ENCODE peak calls at places on chromosomes 11 and 22, in four cellular contexts. E, B, P and N are unnamed samples.

GRCh38 chr11:61961570-61962212 is 5.7 kb downstream of the FTH1 start:
- DNase-seq in E (peak), B (no peak), P (no peak), N (peak)

GRCh38 chr11:77003954-77004353 is 30.2 kb upstream of the B3GNT6 start:
- DNase-seq in E (no peak), B (no peak), P (no peak), N (no peak)

GRCh38 chr22:45680932-45681700 is 9.5 kb downstream of the ATXN10 start:
- DNase-seq in E (peak), B (no peak), P (no peak), N (peak)

GRCh38 chr22:48702573-48703264 is 1125.0 kb downstream of the BRD1 start:
- DNase-seq in E (no peak), B (no peak), P (no peak), N (no peak)

GRCh38 chr11:61392991-61393595 is 706 bp downstream of the TMEM216 start:
- DNase-seq in E (peak), B (peak), P (peak), N (no peak)

GRCh38 chr11:36228689-36229088 is 60.5 kb downstream of the COMMD9 start:
- DNase-seq in E (no peak), B (no peak), P (no peak), N (no peak)

GRCh38 chr11:26741036-26741435 is 19.2 kb upstream of the SLC5A12 start:
- DNase-seq in E (peak), B (no peak), P (no peak), N (no peak)

GRCh38 chr11:1878134-1879031 is 13.3 kb downstream of the PRR33 start:
- DNase-seq in E (no peak), B (no peak), P (no peak), N (peak)

GRCh38 chr22:48045369-48045768 is 1282.9 kb downstream of the TBC1D22A start:
- DNase-seq in E (no peak), B (no peak), P (peak), N (no peak)

GRCh38 chr11:67572747-67573419 is 10.7 kb upstream of the GSTP1 start:
- DNase-seq in E (peak), B (peak), P (peak), N (peak)

GRCh38 chr22:24948356-24949202 is 2.1 kb upstream of the LHFPL7 start:
- DNase-seq in E (no peak), B (no peak), P (no peak), N (no peak)

GRCh38 chr22:22546490-22546889 is 12.6 kb downstream of the PRAME start:
- DNase-seq in E (peak), B (no peak), P (no peak), N (peak)

GRCh38 chr22:19143967-19144400 is 467 bp downstream of the ESS2 start:
- DNase-seq in E (peak), B (peak), P (peak), N (peak)

GRCh38 chr11:111388842-111389241 is 9.8 kb upstream of the POU2AF1 start:
- DNase-seq in E (no peak), B (no peak), P (peak), N (no peak)

GRCh38 chr11:2382129-2382517 is 5.0 kb downstream of the CD81 start:
- DNase-seq in E (no peak), B (no peak), P (no peak), N (no peak)

GRCh38 chr11:42249401-42249800 is 789.9 kb upstream of the LRRC4C start:
- DNase-seq in E (no peak), B (no peak), P (no peak), N (no peak)

GRCh38 chr11:14449302-14449714 is 50.3 kb downstream of the COPB1 start:
- DNase-seq in E (peak), B (no peak), P (no peak), N (peak)

GRCh38 chr11:6995703-6996102 is 24.4 kb downstream of the ZNF214 start:
- DNase-seq in E (peak), B (no peak), P (no peak), N (no peak)

GRCh38 chr11:102604011-102604410 is 21.1 kb downstream of the MMP20 start:
- DNase-seq in E (no peak), B (no peak), P (no peak), N (no peak)

GRCh38 chr11:4064278-4064955 is 30.2 kb upstream of the RRM1 start:
- DNase-seq in E (no peak), B (no peak), P (no peak), N (no peak)

GRCh38 chr22:42544686-42545085 is 9.1 kb upstream of the SERHL2 start:
- DNase-seq in E (peak), B (no peak), P (no peak), N (peak)

GRCh38 chr11:69939551-69940245 is 120.5 kb upstream of the FGF3 start:
- DNase-seq in E (peak), B (no peak), P (no peak), N (peak)

GRCh38 chr22:22248878-22249277 is 4.3 kb downstream of the VPREB1 start:
- DNase-seq in E (no peak), B (peak), P (peak), N (no peak)

GRCh38 chr22:48553694-48554308 is 1273.9 kb downstream of the BRD1 start:
- DNase-seq in E (no peak), B (no peak), P (no peak), N (no peak)

GRCh38 chr11:10351435-10351767 is 46.5 kb downstream of the ADM start:
- DNase-seq in E (no peak), B (no peak), P (no peak), N (no peak)

GRCh38 chr11:90344546-90344945 is 121.7 kb upstream of the CHORDC1 start:
- DNase-seq in E (no peak), B (no peak), P (no peak), N (no peak)

GRCh38 chr11:122910775-122911174 is 28.2 kb downstream of the JHY start:
- DNase-seq in E (peak), B (no peak), P (peak), N (peak)

GRCh38 chr11:36718481-36718880 is 120.4 kb upstream of the RAG2 start:
- DNase-seq in E (no peak), B (no peak), P (no peak), N (no peak)

GRCh38 chr22:47298017-47298820 is 535.8 kb downstream of the TBC1D22A start:
- DNase-seq in E (peak), B (no peak), P (no peak), N (no peak)

GRCh38 chr11:106998126-106998525 is 20.1 kb downstream of the GUCY1A2 start:
- DNase-seq in E (peak), B (no peak), P (no peak), N (peak)

GRCh38 chr11:119729581-119730346 is 764 bp upstream of the NECTIN1 start:
- DNase-seq in E (peak), B (no peak), P (no peak), N (peak)

GRCh38 chr11:120682866-120683265 is 171.3 kb downstream of the GRIK4 start:
- DNase-seq in E (no peak), B (no peak), P (no peak), N (no peak)

GRCh38 chr11:100434821-100435641 is 252.1 kb upstream of the ARHGAP42 start:
- DNase-seq in E (peak), B (no peak), P (no peak), N (no peak)

GRCh38 chr22:50532824-50533344 is 3.1 kb upstream of the TYMP start:
- DNase-seq in E (no peak), B (no peak), P (no peak), N (no peak)
- H3K4me3 ChIP-seq in E (no peak), B (no peak), P (peak), N (peak)

DNA sequence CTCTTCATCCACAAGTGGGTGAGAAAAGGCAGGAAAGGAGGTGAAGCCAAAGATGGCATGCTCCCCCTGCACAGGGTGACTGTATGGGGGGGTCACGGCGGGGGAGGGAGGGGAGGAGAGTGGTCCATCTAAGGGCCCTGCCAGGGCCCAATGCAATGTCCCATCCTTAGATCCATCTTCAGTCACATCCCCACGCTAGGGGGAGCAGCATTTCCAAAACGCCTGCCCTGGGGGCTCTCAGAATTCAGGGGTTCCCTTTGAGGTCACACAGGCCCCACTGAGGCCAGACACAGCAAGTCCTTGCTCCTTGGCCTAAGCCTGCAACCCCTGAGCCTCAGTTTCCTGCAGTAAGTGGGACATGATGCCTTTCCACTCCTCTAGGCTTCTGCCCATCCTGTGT is 52.4 kb downstream of the RTN4R start:
- DNase-seq in E (no peak), B (no peak), P (no peak), N (no peak)
- TF ChIP-seq CTCF in E (peak), B (no peak), P (peak), N (no peak)

GRCh38 chr11:96713301-96713700 is 323.5 kb downstream of the JRKL start:
- DNase-seq in E (no peak), B (no peak), P (no peak), N (no peak)
- H3K4me3 ChIP-seq in E (no peak), B (no peak), P (no peak), N (no peak)

DNA sequence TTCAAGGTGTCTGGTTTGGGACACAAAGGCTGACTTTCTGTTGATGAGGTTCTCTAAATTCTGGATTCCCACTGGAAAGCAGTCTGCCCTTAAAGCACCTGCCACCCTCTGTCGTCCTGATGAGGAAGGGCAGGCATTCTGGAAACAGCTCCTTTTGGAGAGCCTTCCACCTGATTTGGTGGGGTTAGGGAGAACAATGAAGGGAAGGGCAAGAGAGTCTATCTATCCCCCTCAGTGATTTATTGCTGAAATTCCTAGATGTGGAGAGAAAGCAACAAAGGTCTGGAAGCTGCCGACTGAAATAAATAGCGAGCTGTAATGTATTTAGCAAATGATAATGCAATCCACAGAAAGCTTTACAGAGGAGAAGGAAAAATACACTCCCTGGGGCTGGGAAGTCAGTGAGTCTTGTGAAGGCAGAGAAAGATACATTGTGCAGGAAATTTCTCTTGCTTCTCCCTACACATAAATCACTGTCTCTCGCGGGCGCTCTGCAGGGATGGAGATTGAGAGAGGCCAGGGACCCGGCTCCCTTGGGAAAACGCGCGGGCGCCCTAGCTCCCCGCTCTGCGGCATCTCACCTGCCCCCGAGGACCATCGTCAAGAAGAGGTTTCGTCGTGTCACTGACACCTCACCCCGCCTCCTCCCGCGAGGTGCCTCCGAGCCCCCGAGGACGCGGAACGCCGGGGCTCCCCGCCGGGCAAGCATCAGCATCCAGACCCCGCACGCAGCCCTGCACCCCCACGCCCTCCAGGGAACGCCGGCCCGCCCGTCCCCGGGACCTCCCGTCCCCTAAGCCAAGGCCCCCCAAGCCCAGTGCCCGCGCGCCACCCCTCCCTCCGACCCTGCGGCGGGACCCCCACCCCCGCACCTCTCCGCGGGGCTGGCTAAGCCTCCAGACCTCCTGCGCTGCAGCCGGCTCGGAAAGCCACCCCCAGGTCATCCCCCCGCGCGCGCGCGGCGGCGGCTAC is 673 bp downstream of the CDON start:
- DNase-seq in E (peak), B (peak), P (peak), N (peak)
- TF ChIP-seq CTCF in E (peak), B (no peak), P (no peak), N (peak)

GRCh38 chr22:30605449-30606110 is 1.4 kb upstream of the TCN2 start:
- DNase-seq in E (peak), B (peak), P (peak), N (peak)
- H3K4me3 ChIP-seq in E (peak), B (no peak), P (peak), N (peak)

DNA sequence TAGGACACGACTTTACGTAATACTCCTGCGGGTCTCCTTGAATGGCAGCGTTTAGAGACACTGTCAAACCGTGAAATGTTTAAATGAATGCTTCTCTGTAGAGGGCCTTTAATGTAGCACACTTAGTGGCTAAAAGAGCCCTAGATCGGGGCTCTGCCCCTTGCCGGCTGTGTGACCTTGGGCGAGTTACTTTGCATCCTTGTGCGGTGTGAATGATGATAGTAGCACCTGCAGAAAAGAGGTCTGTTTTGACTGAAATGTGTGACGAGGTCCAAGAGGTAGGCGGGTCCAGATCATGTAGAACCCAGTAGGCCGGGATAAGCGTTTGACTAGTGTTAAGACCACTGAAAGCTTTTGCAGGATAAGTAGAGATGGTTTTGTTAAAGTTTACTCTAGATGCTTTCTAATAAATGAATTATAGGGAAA is 866 bp downstream of the MED17 start:
- DNase-seq in E (peak), B (no peak), P (peak), N (no peak)
- TF ChIP-seq CTCF in E (no peak), B (no peak), P (no peak), N (no peak)

GRCh38 chr11:63915961-63916836 is 765 bp downstream of the RCOR2 start:
- DNase-seq in E (peak), B (peak), P (peak), N (peak)
- H3K4me3 ChIP-seq in E (peak), B (peak), P (peak), N (peak)

GRCh38 chr11:64161037-64161436 is 4.9 kb downstream of the MACROD1 start:
- DNase-seq in E (no peak), B (no peak), P (no peak), N (no peak)

GRCh38 chr11:64163951-64164350 is 2.0 kb downstream of the MACROD1 start:
- DNase-seq in E (no peak), B (no peak), P (no peak), N (no peak)

GRCh38 chr11:64164392-64165312 is 1.3 kb downstream of the MACROD1 start:
- DNase-seq in E (no peak), B (no peak), P (no peak), N (no peak)

GRCh38 chr11:64165842-64166635 is at the start of gene MACROD1:
- DNase-seq in E (peak), B (peak), P (peak), N (peak)

GRCh38 chr11:64165482-64165841 is 451 bp downstream of the MACROD1 start:
- DNase-seq in E (no peak), B (no peak), P (peak), N (no peak)
- TF ChIP-seq CTCF in E (no peak), B (no peak), P (no peak), N (no peak)

GRCh38 chr22:39955675-39956074 is 4.5 kb upstream of the TMA7B start:
- DNase-seq in E (peak), B (no peak), P (no peak), N (no peak)
- H3K4me3 ChIP-seq in E (no peak), B (no peak), P (no peak), N (no peak)